ENCODE peak calls at places on chromosomes 11 and 22, in ten cellular contexts. N, H, X, B, L, C, D, Q, O and I are unnamed samples.

GRCh38 chr11:24406389-24406788 is 90.5 kb upstream of the LUZP2 start:
- DNase-seq in N (no peak), H (no peak), X (no peak), B (no peak), L (no peak), C (peak), D (no peak), Q (no peak), O (no peak), I (no peak)

GRCh38 chr11:43736502-43737193 is 56.1 kb downstream of the HSD17B12 start:
- DNase-seq in N (peak), H (no peak), X (no peak), B (no peak), L (no peak), C (no peak), D (peak), Q (no peak), O (no peak), I (no peak)

GRCh38 chr11:8777907-8778767 is 95.5 kb downstream of the RPL27A start:
- DNase-seq in N (no peak), H (peak), X (no peak), B (no peak), L (no peak), C (no peak), D (no peak), Q (no peak), O (no peak), I (peak)

GRCh38 chr11:45182902-45183301 is 36.5 kb downstream of the PRDM11 start:
- DNase-seq in N (peak), H (no peak), X (no peak), B (no peak), L (no peak), C (peak), D (no peak), Q (peak), O (no peak), I (no peak)

GRCh38 chr11:21250196-21250595 is 580.8 kb downstream of the NELL1 start:
- DNase-seq in N (no peak), H (no peak), X (no peak), B (no peak), L (no peak), C (no peak), D (no peak), Q (no peak), O (no peak), I (no peak)

GRCh38 chr11:16773981-16774710 is 35.7 kb downstream of the C11orf58 start:
- DNase-seq in N (no peak), H (no peak), X (no peak), B (no peak), L (no peak), C (no peak), D (no peak), Q (no peak), O (no peak), I (peak)

GRCh38 chr11:85483861-85484260 is 143.3 kb downstream of the DLG2 start:
- DNase-seq in N (no peak), H (no peak), X (no peak), B (no peak), L (no peak), C (no peak), D (no peak), Q (no peak), O (peak), I (no peak)

GRCh38 chr22:41966607-41967240 is 2.5 kb upstream of the SEPTIN3 start:
- DNase-seq in N (peak), H (no peak), X (peak), B (no peak), L (peak), C (peak), D (peak), Q (peak), O (no peak), I (no peak)

GRCh38 chr11:48127521-48128183 is 89.0 kb upstream of the OR4B1 start:
- DNase-seq in N (no peak), H (peak), X (no peak), B (no peak), L (no peak), C (no peak), D (no peak), Q (no peak), O (no peak), I (no peak)

GRCh38 chr11:65854161-65854592 is 3.8 kb downstream of the CFL1 start:
- DNase-seq in N (no peak), H (no peak), X (no peak), B (no peak), L (no peak), C (no peak), D (no peak), Q (peak), O (no peak), I (no peak)

GRCh38 chr11:30914143-30914762 is 328.1 kb upstream of the MPPED2 start:
- DNase-seq in N (peak), H (peak), X (no peak), B (no peak), L (peak), C (peak), D (peak), Q (peak), O (peak), I (peak)

GRCh38 chr11:124887667-124888013 is 10.0 kb downstream of the ROBO4 start:
- DNase-seq in N (no peak), H (no peak), X (no peak), B (no peak), L (no peak), C (no peak), D (no peak), Q (no peak), O (no peak), I (no peak)

GRCh38 chr11:24312464-24313238 is 184.2 kb upstream of the LUZP2 start:
- DNase-seq in N (peak), H (no peak), X (no peak), B (peak), L (no peak), C (no peak), D (peak), Q (no peak), O (no peak), I (no peak)

GRCh38 chr11:122796128-122796717 is 42.1 kb upstream of the CRTAM start:
- DNase-seq in N (peak), H (peak), X (no peak), B (peak), L (peak), C (peak), D (no peak), Q (peak), O (no peak), I (no peak)

GRCh38 chr11:86515297-86516094 is 140.8 kb downstream of the CCDC81 start:
- DNase-seq in N (peak), H (no peak), X (peak), B (no peak), L (no peak), C (no peak), D (peak), Q (no peak), O (no peak), I (no peak)

GRCh38 chr11:85951428-85952107 is 96.4 kb downstream of the CCDC83 start:
- DNase-seq in N (no peak), H (no peak), X (no peak), B (no peak), L (no peak), C (no peak), D (no peak), Q (no peak), O (no peak), I (no peak)

GRCh38 chr11:12474871-12475270 is 97.5 kb downstream of the PARVA start:
- DNase-seq in N (no peak), H (no peak), X (no peak), B (no peak), L (no peak), C (no peak), D (no peak), Q (no peak), O (no peak), I (no peak)

GRCh38 chr11:85848556-85848955 is 6.6 kb upstream of the CCDC83 start:
- DNase-seq in N (no peak), H (no peak), X (no peak), B (no peak), L (no peak), C (no peak), D (no peak), Q (no peak), O (no peak), I (no peak)

GRCh38 chr11:126362879-126363655 is 7.6 kb downstream of the ST3GAL4 start:
- DNase-seq in N (no peak), H (no peak), X (no peak), B (no peak), L (no peak), C (no peak), D (no peak), Q (no peak), O (no peak), I (no peak)

GRCh38 chr11:99773646-99774045 is 752.9 kb downstream of the CNTN5 start:
- DNase-seq in N (peak), H (no peak), X (peak), B (no peak), L (no peak), C (no peak), D (no peak), Q (no peak), O (no peak), I (no peak)

GRCh38 chr11:47325271-47326041 is 27.0 kb downstream of the MYBPC3 start:
- DNase-seq in N (no peak), H (peak), X (no peak), B (no peak), L (no peak), C (no peak), D (no peak), Q (peak), O (no peak), I (no peak)

GRCh38 chr11:68773521-68774187 is 22.3 kb upstream of the TESMIN start:
- DNase-seq in N (peak), H (no peak), X (no peak), B (no peak), L (no peak), C (no peak), D (no peak), Q (no peak), O (peak), I (no peak)

GRCh38 chr11:91947215-91947614 is 277.4 kb upstream of the FAT3 start:
- DNase-seq in N (peak), H (no peak), X (peak), B (no peak), L (no peak), C (no peak), D (peak), Q (no peak), O (peak), I (no peak)

GRCh38 chr11:134639586-134640330 is 227.7 kb upstream of the B3GAT1 start:
- DNase-seq in N (no peak), H (no peak), X (no peak), B (no peak), L (no peak), C (no peak), D (no peak), Q (peak), O (no peak), I (no peak)

GRCh38 chr11:61771995-61772455 is 19.6 kb downstream of the MYRF start:
- DNase-seq in N (no peak), H (no peak), X (no peak), B (no peak), L (no peak), C (peak), D (no peak), Q (no peak), O (no peak), I (no peak)

GRCh38 chr11:67024966-67025365 is 2.0 kb downstream of the SYT12 start:
- DNase-seq in N (no peak), H (no peak), X (no peak), B (no peak), L (no peak), C (no peak), D (no peak), Q (no peak), O (no peak), I (no peak)

GRCh38 chr22:41915035-41915782 is at the start of gene SHISA8:
- DNase-seq in N (no peak), H (no peak), X (no peak), B (peak), L (peak), C (peak), D (no peak), Q (peak), O (no peak), I (no peak)

GRCh38 chr11:62108017-62108750 is 15.6 kb upstream of the INCENP start:
- DNase-seq in N (peak), H (peak), X (peak), B (peak), L (no peak), C (peak), D (no peak), Q (no peak), O (no peak), I (no peak)

GRCh38 chr22:44211256-44211945 is 30.7 kb downstream of the PARVG start:
- DNase-seq in N (no peak), H (no peak), X (no peak), B (no peak), L (no peak), C (no peak), D (no peak), Q (no peak), O (no peak), I (peak)

GRCh38 chr22:30327864-30328345 is 1.2 kb upstream of the TBC1D10A start:
- DNase-seq in N (no peak), H (no peak), X (no peak), B (no peak), L (no peak), C (peak), D (no peak), Q (no peak), O (no peak), I (no peak)

GRCh38 chr11:67370351-67371076 is 2.9 kb downstream of the CLCF1 start:
- DNase-seq in N (no peak), H (no peak), X (no peak), B (no peak), L (no peak), C (no peak), D (no peak), Q (no peak), O (no peak), I (no peak)

GRCh38 chr11:69638941-69639681 is 1.8 kb upstream of the CCND1 start:
- DNase-seq in N (peak), H (peak), X (peak), B (no peak), L (peak), C (peak), D (peak), Q (peak), O (peak), I (peak)

GRCh38 chr11:16917941-16918340 is 96.3 kb downstream of the PLEKHA7 start:
- DNase-seq in N (peak), H (no peak), X (no peak), B (no peak), L (no peak), C (no peak), D (no peak), Q (no peak), O (no peak), I (no peak)

GRCh38 chr11:57391546-57391945 is 1.1 kb upstream of the PRG2 start:
- DNase-seq in N (no peak), H (no peak), X (no peak), B (no peak), L (no peak), C (no peak), D (no peak), Q (no peak), O (no peak), I (no peak)

GRCh38 chr11:45864041-45864440 is 16.8 kb downstream of the CRY2 start:
- DNase-seq in N (no peak), H (no peak), X (no peak), B (no peak), L (no peak), C (no peak), D (no peak), Q (no peak), O (no peak), I (no peak)

GRCh38 chr11:122814401-122814800 is 23.9 kb upstream of the CRTAM start:
- DNase-seq in N (no peak), H (no peak), X (no peak), B (no peak), L (no peak), C (peak), D (no peak), Q (no peak), O (no peak), I (no peak)

GRCh38 chr22:42635531-42635930 is 4.9 kb downstream of the ATP5MGL start:
- DNase-seq in N (peak), H (peak), X (peak), B (no peak), L (no peak), C (no peak), D (peak), Q (peak), O (no peak), I (peak)

GRCh38 chr11:75384438-75385080 is 14.8 kb upstream of the RPS3 start:
- DNase-seq in N (peak), H (peak), X (no peak), B (peak), L (peak), C (peak), D (no peak), Q (peak), O (peak), I (peak)

GRCh38 chr11:26539517-26539916 is 32.5 kb downstream of the MUC15 start:
- DNase-seq in N (no peak), H (no peak), X (no peak), B (no peak), L (no peak), C (no peak), D (no peak), Q (no peak), O (no peak), I (no peak)

GRCh38 chr11:26541870-26542269 is 30.2 kb downstream of the MUC15 start:
- DNase-seq in N (no peak), H (no peak), X (no peak), B (no peak), L (no peak), C (no peak), D (no peak), Q (no peak), O (no peak), I (no peak)

GRCh38 chr11:26537341-26537740 is 34.7 kb downstream of the MUC15 start:
- DNase-seq in N (no peak), H (no peak), X (no peak), B (no peak), L (no peak), C (no peak), D (no peak), Q (no peak), O (no peak), I (no peak)
- H3K4me3 ChIP-seq in N (no peak), H (no peak), X (no peak), B (no peak), L (no peak), C (no peak), D (no peak), Q (no peak), O (no peak), I (no peak)

DNA sequence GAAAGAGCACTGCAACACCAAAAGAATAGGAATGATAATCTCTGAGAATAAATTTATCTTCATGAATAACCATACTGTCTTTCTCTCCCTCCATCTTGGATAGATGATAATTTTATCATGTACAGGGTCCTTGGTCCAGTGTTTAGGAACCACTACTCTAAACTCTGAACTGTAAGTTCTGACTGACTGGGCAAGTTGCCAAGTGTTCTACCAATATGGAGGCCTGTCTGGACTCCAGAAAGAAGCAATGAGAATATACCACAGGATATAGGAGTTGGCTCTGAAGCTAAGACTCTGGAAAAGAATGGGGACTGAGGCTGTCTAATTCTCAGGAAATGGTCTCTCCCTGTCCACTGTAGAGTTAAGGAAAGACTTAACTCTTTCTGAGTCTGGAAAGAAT is 1.5 kb downstream of the FHIP1B start:
- DNase-seq in N (no peak), H (no peak), X (no peak), B (no peak), L (no peak), C (no peak), D (no peak), Q (no peak), O (no peak), I (no peak)
- H3K4me3 ChIP-seq in N (no peak), H (no peak), X (peak), B (no peak), L (no peak), C (no peak), D (no peak), Q (peak), O (peak), I (no peak)

GRCh38 chr22:40685406-40685805 is 6.1 kb downstream of the MCHR1 start:
- DNase-seq in N (no peak), H (no peak), X (no peak), B (peak), L (no peak), C (no peak), D (no peak), Q (no peak), O (no peak), I (no peak)
- H3K4me3 ChIP-seq in N (no peak), H (no peak), X (no peak), B (peak), L (no peak), C (peak), D (no peak), Q (no peak), O (no peak), I (no peak)

GRCh38 chr22:46057206-46057605 is 80.2 kb upstream of the WNT7B start:
- DNase-seq in N (no peak), H (no peak), X (no peak), B (no peak), L (no peak), C (no peak), D (no peak), Q (peak), O (peak), I (no peak)
- H3K4me3 ChIP-seq in N (no peak), H (peak), X (peak), B (no peak), L (no peak), C (no peak), D (peak), Q (peak), O (no peak), I (peak)

GRCh38 chr11:41116970-41117369 is 342.5 kb downstream of the LRRC4C start:
- DNase-seq in N (no peak), H (no peak), X (no peak), B (no peak), L (no peak), C (peak), D (no peak), Q (no peak), O (no peak), I (no peak)

GRCh38 chr11:41115066-41115465 is 344.4 kb downstream of the LRRC4C start:
- DNase-seq in N (no peak), H (no peak), X (no peak), B (no peak), L (no peak), C (peak), D (no peak), Q (no peak), O (no peak), I (no peak)

GRCh38 chr11:41118521-41118920 is 340.9 kb downstream of the LRRC4C start:
- DNase-seq in N (no peak), H (no peak), X (no peak), B (no peak), L (no peak), C (peak), D (no peak), Q (no peak), O (no peak), I (no peak)

GRCh38 chr11:41110527-41110926 is 348.9 kb downstream of the LRRC4C start:
- DNase-seq in N (no peak), H (no peak), X (no peak), B (no peak), L (no peak), C (no peak), D (no peak), Q (no peak), O (no peak), I (no peak)

DNA sequence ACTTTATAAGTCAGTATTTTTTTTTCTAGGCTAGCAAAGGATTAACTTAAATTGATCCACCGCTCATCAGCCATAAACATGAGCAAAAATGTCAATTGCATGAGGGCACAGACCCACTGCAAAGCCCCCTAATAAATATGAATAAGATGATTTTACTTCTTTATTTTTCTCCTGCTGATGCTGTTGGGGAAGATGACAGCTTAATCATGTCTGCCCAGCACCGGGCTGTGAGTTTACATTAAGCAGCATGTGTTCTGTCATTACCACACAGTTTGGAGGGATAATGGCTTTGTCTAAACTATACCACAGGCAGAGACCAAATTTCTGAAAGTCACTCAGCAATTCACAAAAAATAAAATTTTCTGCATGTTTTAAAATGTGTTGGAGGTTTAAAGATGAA is 346.3 kb downstream of the LRRC4C start:
- DNase-seq in N (no peak), H (no peak), X (no peak), B (no peak), L (no peak), C (no peak), D (no peak), Q (no peak), O (no peak), I (no peak)
- H3K4me3 ChIP-seq in N (no peak), H (no peak), X (no peak), B (no peak), L (no peak), C (no peak), D (no peak), Q (no peak), O (no peak), I (no peak)

DNA sequence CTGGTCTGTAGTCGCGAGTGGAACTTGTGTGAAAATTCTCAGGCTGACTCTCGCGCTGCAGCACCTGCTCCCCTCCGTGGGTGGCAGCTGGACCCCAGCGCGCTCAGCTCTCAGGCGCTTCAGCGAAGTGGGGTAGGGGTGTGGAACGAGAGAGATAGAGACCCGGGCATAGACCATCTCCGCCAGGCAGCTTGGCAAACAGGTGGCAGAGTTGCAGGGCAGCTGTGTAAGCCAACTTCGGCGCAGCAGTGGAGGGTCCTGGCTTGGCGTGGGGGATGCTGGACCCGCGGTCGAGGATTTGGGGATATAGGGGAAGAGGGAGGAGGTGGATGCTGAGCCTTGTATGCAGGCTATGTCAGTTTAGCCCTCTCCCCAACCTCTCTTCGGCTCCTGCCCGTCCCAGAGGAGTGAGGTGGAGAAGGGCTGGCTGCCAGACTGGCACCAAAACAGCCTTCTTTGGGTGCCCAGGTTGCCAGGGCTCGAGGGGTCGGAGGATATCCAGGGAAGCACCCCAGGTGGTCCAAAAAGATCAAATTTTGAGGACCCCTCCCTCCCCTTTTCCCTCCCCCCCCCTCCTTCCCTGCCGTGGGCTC is 746 bp upstream of the CALCB start:
- DNase-seq in N (no peak), H (no peak), X (no peak), B (no peak), L (no peak), C (no peak), D (no peak), Q (no peak), O (peak), I (no peak)
- H3K4me3 ChIP-seq in N (no peak), H (no peak), X (no peak), B (no peak), L (no peak), C (peak), D (no peak), Q (no peak), O (no peak), I (no peak)